ENCODE peak calls at places on chromosomes 16 and 17, in seven cellular contexts. N is OCI-LY7, Y is heart left ventricle, K is astrocyte of the cerebellum, B is fibroblast of the aortic adventitia, F is endothelial cell, G is mucosa of descending colon. V is an unnamed sample.

GRCh38 chr17:82386256-82386831 is 14.8 kb downstream of the UTS2R start:
- DNase-seq in N (no peak), Y (no peak), K (no peak), B (no peak), F (no peak), G (no peak), V (no peak)

GRCh38 chr16:75899163-75899562 is 172.9 kb upstream of the CPHXL start:
- DNase-seq in N (no peak), Y (no peak), K (no peak), B (no peak), F (no peak), G (no peak), V (no peak)

GRCh38 chr16:8950580-8951077 is 13.1 kb downstream of the USP7 start:
- DNase-seq in N (no peak), Y (no peak), K (no peak), B (peak), F (no peak), G (no peak), V (no peak)

GRCh38 chr16:59909262-59909661 is 1175.1 kb upstream of the GOT2 start:
- DNase-seq in N (no peak), Y (no peak), K (no peak), B (no peak), F (no peak), G (no peak), V (no peak)

GRCh38 chr17:10499950-10500349 is 18.4 kb downstream of the MYH1 start:
- DNase-seq in N (no peak), Y (no peak), K (no peak), B (no peak), F (no peak), G (no peak), V (no peak)

GRCh38 chr16:11354733-11355574 is 9.7 kb downstream of the RMI2 start:
- DNase-seq in N (peak), Y (no peak), K (no peak), B (peak), F (no peak), G (no peak), V (no peak)

GRCh38 chr17:51079049-51079448 is 41.6 kb downstream of the SPAG9 start:
- DNase-seq in N (no peak), Y (no peak), K (no peak), B (peak), F (no peak), G (no peak), V (no peak)

GRCh38 chr17:60526726-60527125 is 684 bp upstream of the APPBP2 start:
- DNase-seq in N (no peak), Y (no peak), K (no peak), B (peak), F (no peak), G (no peak), V (no peak)

GRCh38 chr17:70086468-70086867 is 11.4 kb downstream of the KCNJ16 start:
- DNase-seq in N (no peak), Y (no peak), K (no peak), B (no peak), F (no peak), G (no peak), V (no peak)

GRCh38 chr17:55845385-55845784 is 94.5 kb downstream of the PCTP start:
- DNase-seq in N (no peak), Y (peak), K (peak), B (peak), F (peak), G (peak), V (peak)

GRCh38 chr16:25966172-25967097 is 274.7 kb downstream of the HS3ST4 start:
- DNase-seq in N (no peak), Y (no peak), K (no peak), B (no peak), F (no peak), G (no peak), V (no peak)

GRCh38 chr16:71762186-71762585 is 37.7 kb upstream of the PHLPP2 start:
- DNase-seq in N (no peak), Y (no peak), K (no peak), B (peak), F (no peak), G (no peak), V (no peak)

GRCh38 chr17:62807812-62808575 is at the start of gene MARCHF10:
- DNase-seq in N (peak), Y (peak), K (no peak), B (no peak), F (peak), G (peak), V (peak)

GRCh38 chr16:1261131-1261917 is 5.5 kb downstream of the TPSD1 start:
- DNase-seq in N (no peak), Y (peak), K (no peak), B (no peak), F (no peak), G (no peak), V (no peak)

GRCh38 chr16:84281077-84281476 is 13.6 kb upstream of the WFDC1 start:
- DNase-seq in N (peak), Y (no peak), K (no peak), B (peak), F (no peak), G (no peak), V (no peak)

GRCh38 chr16:8958344-8958808 is 5.3 kb downstream of the USP7 start:
- DNase-seq in N (peak), Y (no peak), K (no peak), B (peak), F (peak), G (no peak), V (no peak)

GRCh38 chr16:78415669-78416068 is 316.2 kb downstream of the WWOX start:
- DNase-seq in N (no peak), Y (no peak), K (no peak), B (no peak), F (no peak), G (no peak), V (no peak)

GRCh38 chr16:54746596-54746995 is 184.1 kb upstream of the IRX5 start:
- DNase-seq in N (no peak), Y (no peak), K (no peak), B (no peak), F (no peak), G (no peak), V (no peak)

GRCh38 chr16:83924686-83925085 is 25.8 kb downstream of the MLYCD start:
- DNase-seq in N (no peak), Y (no peak), K (no peak), B (no peak), F (no peak), G (no peak), V (no peak)

GRCh38 chr16:53346-54236 is at the start of the genes POLR3K and SNRNP25:
- DNase-seq in N (peak), Y (peak), K (peak), B (peak), F (peak), G (peak), V (peak)

GRCh38 chr17:73432624-73433190 is 120.9 kb upstream of the CDC42EP4 start:
- DNase-seq in N (no peak), Y (no peak), K (no peak), B (no peak), F (no peak), G (no peak), V (no peak)

GRCh38 chr17:58325289-58325726 is 3.3 kb downstream of the TSPOAP1 start:
- DNase-seq in N (peak), Y (no peak), K (no peak), B (no peak), F (no peak), G (no peak), V (peak)

GRCh38 chr17:918102-918740 is 61.4 kb downstream of the NXN start:
- DNase-seq in N (no peak), Y (peak), K (no peak), B (no peak), F (no peak), G (no peak), V (no peak)

GRCh38 chr17:65523853-65524664 is 37.4 kb downstream of the AXIN2 start:
- DNase-seq in N (no peak), Y (no peak), K (no peak), B (peak), F (no peak), G (no peak), V (no peak)

GRCh38 chr17:2904135-2904534 is 107.9 kb downstream of the RAP1GAP2 start:
- DNase-seq in N (no peak), Y (peak), K (no peak), B (no peak), F (no peak), G (no peak), V (peak)

GRCh38 chr17:80792373-80792781 is 199.3 kb upstream of the CHMP6 start:
- DNase-seq in N (no peak), Y (no peak), K (no peak), B (no peak), F (no peak), G (no peak), V (no peak)

DNA sequence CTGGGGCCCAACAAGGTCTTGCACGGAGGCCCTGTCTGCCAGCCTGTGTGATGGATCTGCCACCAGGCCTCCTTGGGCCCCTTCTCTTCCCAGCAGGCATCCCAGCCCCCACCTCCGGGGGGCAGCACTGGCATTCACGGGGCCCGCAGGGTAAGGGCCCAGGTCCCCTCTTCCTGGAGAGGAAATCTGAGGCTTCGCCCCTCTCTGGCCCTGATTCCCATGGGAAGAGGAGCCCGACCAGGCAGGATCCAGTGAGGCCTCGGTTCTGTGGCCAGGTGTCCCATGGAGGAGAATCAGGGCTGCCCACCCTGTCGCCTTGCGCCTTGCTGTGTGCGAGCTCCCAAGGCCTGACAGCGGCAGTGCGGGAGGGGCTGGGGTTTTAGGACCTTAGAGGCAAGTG is 48.4 kb downstream of the PDPK1 start:
- DNase-seq in N (no peak), Y (no peak), K (no peak), B (no peak), F (no peak), G (no peak), V (no peak)
- TF ChIP-seq CTCF in N (peak), Y (no peak), K (peak), B (no peak), F (peak), G (no peak), V (peak)

GRCh38 chr16:67842509-67843342 is 606 bp downstream of the THAP11 start:
- DNase-seq in N (peak), Y (peak), K (no peak), B (peak), F (peak), G (peak), V (peak)
- TF ChIP-seq CTCF in N (peak), Y (no peak), K (peak), B (peak), F (no peak), G (no peak), V (no peak)

GRCh38 chr17:17445296-17445924 is 31.4 kb upstream of the MED9 start:
- DNase-seq in N (no peak), Y (no peak), K (no peak), B (no peak), F (no peak), G (no peak), V (no peak)
- TF ChIP-seq CTCF in N (no peak), Y (no peak), K (no peak), B (no peak), F (no peak), G (no peak), V (no peak)

GRCh38 chr16:12899529-12900168 is 1.7 kb upstream of the SHISA9 start:
- DNase-seq in N (no peak), Y (no peak), K (no peak), B (no peak), F (no peak), G (no peak), V (no peak)

GRCh38 chr16:12896562-12896961 is 4.8 kb upstream of the SHISA9 start:
- DNase-seq in N (peak), Y (no peak), K (peak), B (no peak), F (peak), G (no peak), V (no peak)

GRCh38 chr16:12900599-12901203 is 697 bp upstream of the SHISA9 start:
- DNase-seq in N (no peak), Y (no peak), K (no peak), B (no peak), F (peak), G (no peak), V (peak)

GRCh38 chr16:12901204-12901596 is 198 bp upstream of the SHISA9 start:
- DNase-seq in N (no peak), Y (no peak), K (no peak), B (no peak), F (peak), G (no peak), V (peak)

DNA sequence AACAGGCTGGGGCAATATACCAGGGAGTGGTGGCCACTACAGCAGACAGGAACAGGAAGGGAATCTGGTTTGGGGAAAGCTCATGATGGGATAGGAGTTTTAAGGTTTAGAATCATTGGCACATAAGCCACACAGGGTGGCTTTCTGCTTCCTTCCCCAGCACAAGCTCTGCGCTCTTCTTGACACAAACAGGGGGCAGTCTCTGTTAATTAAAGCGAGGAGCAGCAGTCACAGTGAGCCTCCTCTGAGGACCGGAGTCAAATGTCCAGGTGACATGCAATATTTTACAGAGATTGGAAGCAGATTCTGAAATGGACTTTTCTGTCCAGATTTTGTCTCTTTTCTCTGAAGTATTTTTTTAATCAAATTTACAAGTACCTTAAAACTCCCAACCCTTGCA is 2.8 kb upstream of the SHISA9 start:
- DNase-seq in N (peak), Y (no peak), K (no peak), B (no peak), F (no peak), G (no peak), V (no peak)
- TF ChIP-seq CTCF in N (peak), Y (no peak), K (no peak), B (no peak), F (no peak), G (no peak), V (no peak)

GRCh38 chr16:4358831-4359561 is 7.9 kb upstream of the PAM16 start:
- DNase-seq in N (peak), Y (no peak), K (no peak), B (peak), F (peak), G (peak), V (peak)
- TF ChIP-seq CTCF in N (peak), Y (peak), K (peak), B (peak), F (peak), G (peak), V (peak)

DNA sequence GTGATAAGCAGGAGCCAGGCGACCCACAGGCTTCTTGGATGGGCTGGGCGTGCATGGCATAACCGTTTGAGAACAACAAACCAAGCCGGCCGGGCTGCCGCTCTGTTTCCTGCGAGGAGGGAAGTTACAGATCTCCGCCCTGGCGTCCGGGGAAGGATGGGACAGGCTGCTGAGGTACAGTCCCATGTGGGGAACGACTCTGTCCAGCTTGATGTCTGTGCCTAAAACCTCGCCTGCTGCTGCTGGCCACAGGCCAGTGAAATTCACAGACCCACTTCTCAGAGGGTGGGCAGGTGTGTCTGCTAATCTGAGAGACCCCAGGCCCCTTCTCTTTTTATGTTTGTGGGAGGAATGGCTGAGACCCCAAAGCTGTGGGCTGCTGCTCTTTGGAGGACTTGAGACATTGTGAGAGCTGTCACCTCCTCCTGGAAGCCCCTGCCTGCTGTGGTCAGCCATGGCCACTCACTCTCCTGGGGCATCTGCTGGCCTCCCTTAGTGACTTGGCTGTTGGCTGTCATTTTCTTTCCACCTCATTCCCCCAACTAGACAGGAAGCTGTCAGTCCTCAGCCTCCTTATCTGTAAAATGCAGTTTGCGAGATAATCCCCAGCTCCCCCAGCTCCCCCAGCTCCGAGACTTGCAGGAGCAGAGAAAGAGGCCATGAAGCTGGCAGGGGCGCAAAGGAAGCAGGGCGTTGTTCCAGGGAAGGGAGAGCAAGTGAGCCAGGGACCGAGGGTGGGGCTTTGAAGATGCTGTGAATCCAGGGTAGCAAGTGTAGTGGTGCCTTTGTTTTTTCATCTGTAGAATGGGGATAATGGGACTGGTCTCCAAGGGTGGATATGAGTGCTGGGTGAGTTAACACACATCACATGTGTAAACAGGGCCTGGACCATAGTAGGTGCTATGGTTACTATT is 51.0 kb downstream of the CMIP start:
- DNase-seq in N (no peak), Y (no peak), K (no peak), B (peak), F (no peak), G (no peak), V (no peak)
- TF ChIP-seq CTCF in N (no peak), Y (no peak), K (no peak), B (no peak), F (no peak), G (no peak), V (no peak)

DNA sequence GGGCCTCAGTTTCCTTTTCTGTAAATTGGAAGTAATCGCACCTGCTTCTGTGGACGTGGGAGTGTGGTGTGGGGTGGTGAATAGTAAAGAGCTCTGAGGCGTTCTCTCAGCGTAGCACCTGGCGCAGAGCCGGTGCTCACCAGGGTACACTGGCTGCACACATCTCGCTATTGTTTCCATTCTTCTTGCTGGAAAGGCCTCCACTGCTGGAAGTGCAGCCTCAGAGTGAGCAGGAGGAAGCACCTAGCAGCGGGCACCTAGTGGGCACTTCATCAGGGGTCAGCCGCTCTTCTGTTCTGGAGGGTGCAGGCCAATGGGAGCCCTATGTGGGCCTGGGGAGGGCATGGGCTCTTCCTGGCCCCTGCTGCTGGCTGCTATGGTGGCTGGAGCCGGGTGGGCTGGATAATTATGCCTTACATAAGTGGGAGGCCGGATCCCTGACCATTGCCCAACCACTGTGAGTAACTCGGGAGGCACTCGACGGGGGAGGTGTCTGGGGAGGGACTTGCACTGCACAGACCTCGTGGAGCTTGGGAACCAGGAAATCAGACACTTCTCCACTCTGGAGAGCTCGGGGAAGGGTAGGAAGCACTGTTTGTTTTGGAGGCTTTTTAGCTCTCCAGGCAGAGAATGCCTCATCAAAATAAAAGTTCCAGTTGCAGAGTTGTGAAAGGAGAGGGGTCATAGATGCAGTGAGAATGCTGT is 1.7 kb downstream of the MAP2K3 start:
- DNase-seq in N (peak), Y (peak), K (peak), B (peak), F (peak), G (peak), V (peak)
- TF ChIP-seq CTCF in N (no peak), Y (no peak), K (no peak), B (no peak), F (no peak), G (no peak), V (no peak)

DNA sequence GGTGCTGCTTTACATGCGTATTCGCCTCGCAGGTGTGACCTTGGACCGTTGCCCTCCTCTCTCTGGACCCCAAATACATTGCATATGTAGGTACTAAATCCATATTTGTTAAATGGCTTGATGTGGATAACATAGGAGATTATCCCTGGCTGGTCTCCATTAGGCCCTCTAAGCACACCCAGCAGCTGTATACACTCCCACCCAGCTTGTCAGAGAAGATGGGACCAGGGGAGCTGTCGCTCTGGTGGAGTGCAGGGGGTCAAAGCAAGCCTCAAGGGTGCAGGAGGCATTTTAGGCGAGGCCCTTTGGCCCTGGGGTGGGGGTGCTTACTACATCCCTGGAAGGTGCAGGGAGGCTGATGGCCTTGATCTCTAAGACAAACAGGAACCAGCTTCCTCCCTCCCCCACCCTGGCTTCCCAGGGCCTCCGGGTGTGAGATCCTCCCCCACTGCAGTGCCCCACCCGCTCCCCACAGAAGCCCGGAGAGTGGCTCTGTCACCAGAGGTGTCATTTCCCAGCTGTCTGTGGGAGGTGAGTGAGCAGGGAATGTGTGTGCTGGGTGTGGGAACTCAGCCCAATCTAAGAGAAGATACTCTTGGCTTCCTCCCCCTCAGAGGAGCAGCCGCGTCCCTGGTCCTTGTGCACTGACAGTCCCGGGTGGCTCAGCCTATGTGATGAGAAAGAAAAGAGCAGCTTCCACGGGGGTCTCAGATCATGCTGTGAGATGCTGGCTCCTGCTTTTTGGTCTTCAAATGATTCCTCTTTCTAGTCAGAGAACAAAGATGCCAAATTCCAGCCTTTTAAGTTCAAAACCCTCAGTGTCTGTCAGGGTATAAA is 1.4 kb upstream of the VAMP2 start:
- DNase-seq in N (peak), Y (peak), K (no peak), B (peak), F (no peak), G (peak), V (peak)
- TF ChIP-seq CTCF in N (no peak), Y (no peak), K (no peak), B (no peak), F (no peak), G (no peak), V (no peak)